ENCODE peak calls at places on chromosome 18, in four cellular contexts. Y is cardiac muscle cell; R is right atrium auricular region; M is naive thymus-derived CD4-positive, alpha-beta T cell. H is an unnamed sample.

GRCh38 chr18:361941-362913 is 94.4 kb upstream of the THOC1 start:
- DNase-seq in Y (peak; percentile 72), R (no peak), M (no peak), H (no peak)

GRCh38 chr18:62634991-62635630 is 80.2 kb upstream of the PHLPP1 start:
- DNase-seq in Y (no peak), R (no peak), M (no peak), H (no peak)

GRCh38 chr18:37179384-37179783 is 350.5 kb downstream of the KIAA1328 start:
- DNase-seq in R (no peak), M (no peak), Y (no peak), H (no peak)

GRCh38 chr18:44341759-44342158 is 338.9 kb upstream of the SETBP1 start:
- DNase-seq in R (no peak), M (no peak), Y (no peak), H (no peak)

GRCh38 chr18:37385846-37386435 is 179.7 kb downstream of the CELF4 start:
- DNase-seq in M (no peak), Y (peak; percentile 53), R (no peak), H (no peak)

GRCh38 chr18:63553117-63553516 is 10.9 kb downstream of the SERPINB12 start:
- DNase-seq in M (no peak), R (no peak), Y (peak; percentile 65), H (no peak)

GRCh38 chr18:26745288-26745975 is 120.1 kb downstream of the AQP4 start:
- DNase-seq in M (no peak), R (no peak), Y (no peak), H (no peak)

GRCh38 chr18:48996901-48997463 is 46.2 kb upstream of the SMAD7 start:
- DNase-seq in M (peak; percentile 77), R (no peak), Y (no peak), H (peak; percentile 10)

GRCh38 chr18:75880913-75881504 is 453.5 kb upstream of the SMIM21 start:
- DNase-seq in Y (no peak), R (no peak), M (no peak), H (no peak)

GRCh38 chr18:63819780-63820179 is 44.6 kb downstream of the SERPINB7 start:
- DNase-seq in Y (no peak), M (no peak), R (no peak), H (no peak)

GRCh38 chr18:77147418-77147852 is 14.9 kb upstream of the MBP start:
- DNase-seq in Y (no peak), M (no peak), R (no peak), H (no peak)

GRCh38 chr18:55775972-55776371 is 188.0 kb upstream of the TCF4 start:
- DNase-seq in M (no peak), R (no peak), Y (no peak), H (no peak)

GRCh38 chr18:34707670-34708069 is 2.4 kb upstream of the DTNA start:
- DNase-seq in R (peak; percentile 74), M (no peak), Y (peak; percentile 93), H (no peak)

GRCh38 chr18:76656925-76657324 is 161.9 kb upstream of the ZNF516 start:
- DNase-seq in Y (no peak), R (no peak), M (no peak), H (no peak)

GRCh38 chr18:62425465-62426190 is 97.2 kb upstream of the ZCCHC2 start:
- DNase-seq in R (peak; percentile 94), Y (peak; percentile 98), M (peak; percentile 41), H (peak; percentile 15)

GRCh38 chr18:56921888-56922480 is 224.9 kb upstream of the BOD1L2 start:
- DNase-seq in Y (peak; percentile 17), M (no peak), R (no peak), H (no peak)

GRCh38 chr18:49431563-49431962 is 28.9 kb downstream of the DYM start:
- DNase-seq in R (no peak), Y (no peak), M (no peak), H (no peak)

GRCh38 chr18:9449580-9449979 is 25.7 kb upstream of the RALBP1 start:
- DNase-seq in Y (peak; percentile 41), R (no peak), M (no peak), H (no peak)

GRCh38 chr18:72948439-72948838 is 80.7 kb upstream of the NETO1 start:
- DNase-seq in M (no peak), Y (no peak), R (no peak), H (no peak)

GRCh38 chr18:62999392-62999791 is 284.1 kb downstream of the PHLPP1 start:
- DNase-seq in Y (peak; percentile 87), M (no peak), R (peak; percentile 71), H (no peak)

GRCh38 chr18:76451475-76452331 is 43.3 kb downstream of the ZNF516 start:
- DNase-seq in M (no peak), Y (no peak), R (peak; percentile 58), H (no peak)

GRCh38 chr18:41378628-41379027 is 576.4 kb upstream of the PIK3C3 start:
- DNase-seq in M (no peak), Y (peak; percentile 85), R (no peak), H (no peak)

GRCh38 chr18:10271481-10271880 is 183.0 kb upstream of the APCDD1 start:
- DNase-seq in R (peak; percentile 65), Y (peak; percentile 41), M (no peak), H (no peak)

GRCh38 chr18:61666876-61667590 is 225.8 kb downstream of the RNF152 start:
- DNase-seq in M (no peak), Y (no peak), R (no peak), H (no peak)

GRCh38 chr18:30696201-30696600 is 346.3 kb downstream of the DSC3 start:
- DNase-seq in M (no peak), Y (no peak), R (no peak), H (no peak)

GRCh38 chr18:55486936-55487335 is 101.1 kb downstream of the TCF4 start:
- DNase-seq in Y (no peak), R (no peak), M (no peak), H (no peak)

GRCh38 chr18:13241083-13241892 is 22.7 kb downstream of the LDLRAD4 start:
- DNase-seq in M (no peak), R (no peak), Y (no peak), H (no peak)

GRCh38 chr18:72542993-72543361 is 1.2 kb downstream of the CBLN2 start:
- DNase-seq in M (no peak), R (no peak), Y (no peak), H (no peak)

GRCh38 chr18:10147752-10148151 is 233.9 kb downstream of the VAPA start:
- DNase-seq in M (no peak), R (peak; percentile 51), Y (no peak), H (no peak)

GRCh38 chr18:50405582-50406271 is 30.9 kb downstream of the SKA1 start:
- DNase-seq in Y (no peak), M (no peak), R (no peak), H (no peak)

GRCh38 chr18:3268306-3268705 is 6.4 kb downstream of the MYL12B start:
- DNase-seq in Y (no peak), M (no peak), R (no peak), H (no peak)
- H3K4me1 ChIP-seq in Y (peaks cover 12% of the 10 kb centered on the region), M (peaks cover 53% of the 10 kb centered on the region), R (peaks cover 90% of the 10 kb centered on the region), H (peaks cover 43% of the 10 kb centered on the region)

DNA sequence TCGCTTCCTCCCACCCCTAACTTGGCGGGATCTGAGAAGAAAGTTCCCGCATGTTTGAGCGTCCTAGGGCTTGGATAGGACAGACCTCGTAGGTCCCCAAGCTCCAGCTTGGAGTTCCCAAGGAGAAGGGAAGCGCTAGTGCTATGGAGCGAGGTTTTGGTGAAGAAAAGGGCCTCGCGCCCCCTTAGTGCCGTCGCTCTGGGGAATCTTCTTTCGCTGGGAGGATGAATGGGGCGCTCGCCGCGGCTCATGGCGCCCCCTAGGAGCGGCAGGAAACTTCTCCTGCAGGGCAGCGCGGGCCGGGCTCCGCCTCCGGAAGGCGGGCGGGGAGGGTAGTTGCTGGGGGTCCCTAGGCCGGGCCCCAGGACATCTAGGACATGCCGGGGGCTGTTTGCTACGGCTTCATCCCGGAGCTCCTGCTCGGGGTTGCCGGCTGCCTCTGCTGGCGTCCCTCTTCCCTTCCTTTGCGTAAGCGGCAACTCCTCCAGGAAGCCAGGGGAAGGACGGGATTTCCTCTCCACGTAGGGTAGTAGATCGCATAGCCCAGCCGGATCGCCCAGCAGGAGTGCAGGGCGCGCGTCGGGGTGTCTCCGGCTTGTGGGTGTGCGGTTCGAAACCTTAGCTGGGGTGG is 11.9 kb upstream of the SKOR2 start:
- DNase-seq in M (no peak), Y (no peak), R (no peak), H (no peak)
- H3K4me3 ChIP-seq in M (no peak overlapping the region), Y (peak overlapping the region; percentile 14), R (peak overlapping the region; percentile 24), H (no peak overlapping the region)

GRCh38 chr18:58865714-58866113 is 1.0 kb downstream of the ZNF532 start:
- DNase-seq in R (no peak), Y (no peak), M (no peak), H (no peak)
- H3K4me1 ChIP-seq in R (peaks cover 75% of the 10 kb centered on the region), Y (peaks cover 73% of the 10 kb centered on the region), M (peaks cover 8% of the 10 kb centered on the region), H (no peaks in the 10 kb centered on the region)

GRCh38 chr18:23137093-23137640 is 1.9 kb downstream of the CABLES1 start:
- DNase-seq in R (no peak), Y (peak; percentile 55), M (no peak), H (no peak)

GRCh38 chr18:23135679-23136325 is 517 bp downstream of the CABLES1 start:
- DNase-seq in Y (peak; percentile 54), R (no peak), M (no peak), H (no peak)

GRCh38 chr18:23137788-23138216 is 2.5 kb downstream of the CABLES1 start:
- DNase-seq in M (no peak), Y (no peak), R (no peak), H (no peak)

GRCh38 chr18:23134780-23135678 is at the start of gene CABLES1:
- DNase-seq in R (peak; percentile 80), M (no peak), Y (peak; percentile 67), H (no peak)

DNA sequence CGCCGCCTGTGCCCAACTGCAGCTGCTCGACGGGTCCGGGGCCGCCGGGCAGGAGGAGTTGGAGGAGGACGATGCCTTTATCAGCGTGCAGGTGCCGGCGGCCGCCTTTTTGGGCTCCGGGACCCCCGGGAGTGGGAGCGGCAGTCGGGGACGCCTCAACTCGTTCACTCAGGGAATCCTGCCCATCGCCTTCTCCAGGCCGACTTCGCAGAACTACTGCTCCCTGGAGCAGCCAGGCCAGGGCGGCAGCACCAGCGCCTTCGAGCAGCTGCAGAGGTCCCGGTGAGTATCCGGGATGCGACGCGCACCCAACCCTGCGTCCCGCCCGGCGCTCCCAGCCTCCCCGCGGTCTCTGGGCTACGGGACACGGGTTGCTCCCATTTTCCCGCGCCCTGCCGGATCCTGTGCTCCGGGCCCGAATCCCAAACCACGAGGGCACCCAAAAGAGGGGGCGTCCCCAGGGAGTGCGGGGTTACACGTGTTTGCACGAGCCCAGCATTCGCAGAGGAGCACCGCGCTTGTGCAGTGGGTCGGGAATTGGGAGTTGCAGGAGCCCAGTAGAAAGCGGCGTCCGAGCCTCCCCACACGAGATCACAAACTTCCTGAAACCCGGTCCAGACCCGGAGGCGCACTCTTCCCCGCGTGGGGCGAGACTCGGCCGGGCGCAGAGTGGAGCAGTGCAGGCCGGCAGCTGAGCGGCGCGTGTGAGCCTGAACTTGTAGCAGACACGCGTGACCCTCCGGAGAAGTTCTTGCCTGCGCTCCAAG is 1.2 kb downstream of the CABLES1 start:
- DNase-seq in R (peak; percentile 75), Y (peak; percentile 42), M (no peak), H (no peak)
- H3K4me3 ChIP-seq in R (peak overlapping the region; percentile 63), Y (peak overlapping the region; percentile 50), M (no peak overlapping the region), H (peak overlapping the region; percentile 29)

DNA sequence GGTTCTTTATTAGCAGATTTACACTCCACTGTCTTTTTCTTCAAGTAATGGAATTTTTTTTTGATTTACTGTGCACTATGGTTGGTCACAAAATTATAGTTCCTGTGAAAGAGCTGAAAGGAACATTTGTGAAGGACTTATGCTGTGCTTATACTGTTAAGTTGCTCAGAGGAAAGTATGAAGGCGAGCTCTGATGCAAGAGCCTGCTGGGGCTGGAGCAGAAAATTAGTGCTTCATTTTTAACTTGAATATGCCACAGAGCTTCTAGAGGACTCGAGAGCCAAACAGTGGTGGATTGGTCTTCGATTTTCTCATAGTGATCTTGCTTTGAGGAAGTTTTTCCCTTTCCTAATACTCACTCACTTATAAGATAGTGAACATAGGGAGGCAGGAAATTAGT is 20.0 kb downstream of the GATA6 start:
- DNase-seq in M (no peak), R (peak; percentile 62), Y (peak; percentile 78), H (no peak)
- H3K4me1 ChIP-seq in M (no peaks in the 10 kb centered on the region), R (peaks cover 98% of the 10 kb centered on the region), Y (peaks cover 78% of the 10 kb centered on the region), H (no peaks in the 10 kb centered on the region)

H was measured in effector memory CD4-positive, alpha-beta T cell.